ENCODE peak calls at places on chromosomes 11 and 22, in five cellular contexts. G, D, R, F and L are unnamed samples.

GRCh38 chr11:61052182-61052972 is 49.9 kb upstream of the CD5 start:
- DNase-seq in G (no peak), D (no peak), R (no peak), F (no peak), L (no peak)

GRCh38 chr11:70876685-70877084 is 375.7 kb downstream of the SHANK2 start:
- DNase-seq in G (no peak), D (no peak), R (no peak), F (no peak), L (no peak)

GRCh38 chr11:118924591-118925585 is 838 bp downstream of the BCL9L start:
- DNase-seq in G (no peak), D (peak; percentile 62), R (no peak), F (no peak), L (no peak)

GRCh38 chr11:36931167-36931566 is 333.1 kb upstream of the RAG2 start:
- DNase-seq in G (no peak), D (no peak), R (no peak), F (no peak), L (no peak)

GRCh38 chr11:47161890-47162289 is 14.8 kb downstream of the ARFGAP2 start:
- DNase-seq in G (no peak), D (no peak), R (peak; percentile 24), F (no peak), L (no peak)

GRCh38 chr22:48359613-48359965 is 1468.1 kb downstream of the BRD1 start:
- DNase-seq in G (no peak), D (no peak), R (no peak), F (no peak), L (no peak)

GRCh38 chr11:34587282-34587677 is 33.6 kb upstream of the EHF start:
- DNase-seq in G (no peak), D (no peak), R (peak; percentile 13), F (no peak), L (no peak)

GRCh38 chr22:40081662-40082061 is 86.9 kb downstream of the FAM83F start:
- DNase-seq in G (no peak), D (no peak), R (no peak), F (no peak), L (no peak)

GRCh38 chr22:20430101-20430640 is 7.5 kb downstream of the SCARF2 start:
- DNase-seq in G (no peak), D (no peak), R (no peak), F (no peak), L (no peak)

GRCh38 chr11:95262994-95263764 is 32.2 kb upstream of the SESN3 start:
- DNase-seq in G (no peak), D (no peak), R (no peak), F (no peak), L (no peak)

GRCh38 chr22:40107756-40108437 is 69.8 kb upstream of the TNRC6B start:
- DNase-seq in G (peak; percentile 72), D (no peak), R (peak; percentile 58), F (peak; percentile 16), L (no peak)

GRCh38 chr11:116059909-116060308 is 555.7 kb upstream of the CADM1 start:
- DNase-seq in G (no peak), D (no peak), R (no peak), F (no peak), L (no peak)

GRCh38 chr11:132054822-132055221 is 684.4 kb downstream of the NTM start:
- DNase-seq in G (peak; percentile 97), D (no peak), R (peak; percentile 27), F (peak; percentile 57), L (no peak)

GRCh38 chr11:15106201-15106965 is 8.3 kb upstream of the INSC start:
- DNase-seq in G (peak; percentile 75), D (no peak), R (peak; percentile 90), F (no peak), L (no peak)

GRCh38 chr11:6320411-6321207 is at the start of gene CAVIN3:
- DNase-seq in G (peak; percentile 83), D (peak; percentile 90), R (peak; percentile 91), F (peak; percentile 66), L (peak; percentile 26)

GRCh38 chr11:26622201-26622600 is 50.1 kb upstream of the MUC15 start:
- DNase-seq in G (no peak), D (no peak), R (no peak), F (no peak), L (no peak)

GRCh38 chr22:19691721-19692341 is 22.5 kb upstream of the SEPTIN5 start:
- DNase-seq in G (peak; percentile 59), D (no peak), R (peak; percentile 85), F (peak; percentile 5), L (no peak)

GRCh38 chr22:46389081-46389480 is 53.6 kb downstream of the TRMU start:
- DNase-seq in G (no peak), D (no peak), R (no peak), F (no peak), L (no peak)

GRCh38 chr11:22456993-22457748 is 119.0 kb downstream of the SLC17A6 start:
- DNase-seq in G (no peak), D (no peak), R (no peak), F (no peak), L (no peak)

GRCh38 chr11:119426142-119426541 is 3.2 kb upstream of the THY1 start:
- DNase-seq in G (no peak), D (no peak), R (no peak), F (no peak), L (no peak)

GRCh38 chr11:19242184-19242932 is 1.6 kb upstream of the E2F8 start:
- DNase-seq in G (no peak), D (no peak), R (no peak), F (no peak), L (peak; percentile 15)

GRCh38 chr22:30204742-30205111 is 41.8 kb downstream of the LIF start:
- DNase-seq in G (peak; percentile 96), D (no peak), R (peak; percentile 85), F (peak; percentile 89), L (no peak)

GRCh38 chr22:29631725-29632124 is 28.3 kb downstream of the NF2 start:
- DNase-seq in G (no peak), D (no peak), R (no peak), F (no peak), L (no peak)

GRCh38 chr22:36288571-36289405 is 35.9 kb downstream of the APOL1 start:
- DNase-seq in G (no peak), D (peak; percentile 25), R (no peak), F (no peak), L (no peak)

GRCh38 chr11:125435461-125436238 is 60.4 kb downstream of the FEZ1 start:
- DNase-seq in G (no peak), D (no peak), R (no peak), F (no peak), L (no peak)

GRCh38 chr22:43481528-43482309 is 69.9 kb downstream of the MPPED1 start:
- DNase-seq in G (no peak), D (no peak), R (no peak), F (no peak), L (no peak)

GRCh38 chr11:87970762-87971161 is 204.5 kb downstream of the RAB38 start:
- DNase-seq in G (no peak), D (no peak), R (no peak), F (no peak), L (no peak)

GRCh38 chr11:1838426-1839131 is at the start of gene TNNI2:
- DNase-seq in G (no peak), D (peak; percentile 18), R (no peak), F (no peak), L (no peak)

GRCh38 chr11:66317766-66318575 is 1.1 kb upstream of the CD248 start:
- DNase-seq in G (peak; percentile 89), D (peak; percentile 60), R (peak; percentile 99), F (peak; percentile 78), L (no peak)

GRCh38 chr11:125957623-125958330 is 11.9 kb downstream of the VSIG10L2 start:
- DNase-seq in G (no peak), D (no peak), R (no peak), F (no peak), L (no peak)

GRCh38 chr11:2798951-2799761 is 86.4 kb downstream of the CDKN1C start:
- DNase-seq in G (no peak), D (peak; percentile 6), R (no peak), F (no peak), L (peak; percentile 2)

DNA sequence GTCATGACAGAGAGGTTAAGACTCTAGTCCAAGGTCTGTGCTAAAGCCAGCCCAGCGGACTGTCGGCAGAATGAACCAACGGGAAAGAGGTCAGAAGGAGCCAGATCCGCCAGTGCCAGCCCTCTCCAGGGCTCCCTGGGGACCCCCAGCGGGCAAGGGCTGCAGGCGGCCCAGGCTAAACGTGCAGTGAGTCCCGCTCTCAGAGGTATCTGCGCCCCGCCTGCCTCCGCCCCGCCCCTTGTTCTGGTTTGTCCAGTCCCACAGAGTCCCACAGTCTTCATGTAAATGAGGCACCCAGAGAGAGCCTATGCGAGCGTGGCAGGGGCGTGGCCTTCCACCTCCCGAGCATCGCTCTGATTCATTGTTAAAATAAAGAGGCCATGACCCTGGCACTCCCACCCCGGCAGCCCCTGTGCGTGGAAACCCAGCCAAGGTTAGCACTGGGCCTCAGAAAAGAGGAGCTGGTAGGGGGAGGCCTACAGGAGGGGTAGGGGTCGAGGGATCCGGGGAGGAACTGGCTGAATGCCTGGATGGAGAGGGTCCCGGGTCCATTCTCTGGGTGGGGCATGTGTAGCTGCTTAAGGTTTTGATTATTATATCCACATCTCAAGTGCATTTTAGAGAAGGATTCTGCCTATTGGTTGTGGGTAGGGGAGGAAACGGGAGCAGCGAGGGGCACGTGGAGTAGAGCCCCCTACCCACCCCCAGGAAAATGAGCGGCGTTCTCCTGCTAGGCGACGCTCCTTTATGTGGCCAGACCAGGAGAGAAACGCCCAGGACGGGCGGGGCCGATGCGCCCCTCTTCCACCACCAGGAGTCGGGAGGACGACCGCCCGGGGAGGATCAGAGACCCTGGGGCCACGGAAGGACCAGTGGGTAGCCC is at the start of gene TRIOBP:
- DNase-seq in G (peak; percentile 93), D (peak; percentile 96), R (peak; percentile 93), F (peak; percentile 79), L (peak; percentile 97)
- TF ChIP-seq CTCF in G (peak; percentile 47), D (peak; percentile 58), R (peak; percentile 68), F (peak; percentile 50), L (peak; percentile 72)

DNA sequence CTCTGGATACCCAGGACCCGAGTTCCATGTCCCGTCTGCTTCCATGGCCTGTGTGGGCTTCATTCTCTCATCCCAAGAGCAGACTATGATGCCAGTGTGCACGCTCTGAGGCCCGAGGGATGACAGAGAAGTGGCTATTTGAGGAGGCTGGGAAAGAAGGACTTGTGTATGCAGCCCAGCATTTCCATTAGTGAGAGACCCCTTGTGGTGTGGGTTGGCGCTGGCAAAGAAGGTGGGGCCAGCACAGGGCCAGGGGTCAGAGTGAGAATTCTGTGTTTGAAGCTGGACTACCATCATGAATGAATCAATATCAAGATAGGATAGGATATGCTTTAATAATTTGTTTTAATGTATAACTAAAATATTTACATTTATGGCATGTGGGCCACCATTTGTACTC is 200.8 kb downstream of the HIPK3 start:
- DNase-seq in G (no peak), D (no peak), R (no peak), F (no peak), L (no peak)
- TF ChIP-seq CTCF in G (no peak), D (no peak), R (no peak), F (no peak), L (no peak)

DNA sequence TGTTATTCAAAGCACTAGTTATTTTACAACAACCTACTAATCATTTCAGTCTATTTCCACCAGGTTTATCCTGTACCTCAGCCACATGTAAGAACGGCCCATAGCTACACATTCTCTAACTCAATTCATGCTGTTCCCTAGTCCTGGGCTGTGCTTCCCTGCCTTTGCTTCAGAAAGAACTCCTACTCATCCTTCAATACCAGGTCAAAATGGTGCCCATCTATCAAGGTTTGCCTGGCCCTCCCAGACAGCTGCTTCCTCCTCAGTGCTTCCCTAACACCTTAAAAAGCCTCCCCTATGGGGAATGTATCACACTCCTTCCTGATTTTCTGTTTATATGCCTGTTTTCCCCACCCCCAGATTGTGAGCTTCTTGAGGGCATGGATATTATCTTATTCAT is 400.7 kb downstream of the MN1 start:
- DNase-seq in G (no peak), D (no peak), R (no peak), F (no peak), L (no peak)
- TF ChIP-seq CTCF in G (no peak), D (no peak), R (no peak), F (no peak), L (no peak)

GRCh38 chr22:26672590-26673468 is 15.4 kb downstream of the MIAT start:
- DNase-seq in G (peak; percentile 96), D (peak; percentile 91), R (peak; percentile 95), F (peak; percentile 91), L (peak; percentile 58)
- TF ChIP-seq CTCF in G (peak; percentile 64), D (peak; percentile 71), R (peak; percentile 55), F (peak; percentile 68), L (peak; percentile 53)